ENCODE peak calls at places on chromosomes 3 and 15, in six cellular contexts. P is GM12891, L is HepG2, N is GM12878, H is K562, O is H1. I is an unnamed sample.

GRCh38 chr15:92083190-92083589 is 229.7 kb downstream of the SLCO3A1 start:
- DNase-seq in P (no peak), L (no peak), N (no peak), H (no peak), O (no peak), I (no peak)

GRCh38 chr3:196627043-196627442 is 12.5 kb upstream of the NRROS start:
- DNase-seq in P (no peak), L (no peak), N (no peak), H (no peak), O (no peak), I (no peak)

GRCh38 chr3:146065573-146066006 is 95.4 kb downstream of the PLOD2 start:
- DNase-seq in P (no peak), L (peak), N (no peak), H (no peak), O (no peak), I (no peak)

GRCh38 chr3:19155375-19155774 is 7.1 kb downstream of the KCNH8 start:
- DNase-seq in P (no peak), L (no peak), N (no peak), H (no peak), O (no peak), I (no peak)

GRCh38 chr15:100595964-100596363 is 6.0 kb downstream of the LINS1 start:
- DNase-seq in P (no peak), L (no peak), N (no peak), H (peak), O (no peak), I (no peak)

GRCh38 chr3:84008623-84009022 is 950.2 kb upstream of the CADM2 start:
- DNase-seq in P (no peak), L (no peak), N (no peak), H (no peak), O (no peak), I (no peak)

GRCh38 chr3:185549111-185549510 is 3.3 kb downstream of the LIPH start:
- DNase-seq in P (no peak), L (no peak), N (no peak), H (peak), O (no peak), I (no peak)

GRCh38 chr3:158791259-158791920 is 10.5 kb upstream of the MFSD1 start:
- DNase-seq in P (no peak), L (peak), N (no peak), H (peak), O (no peak), I (no peak)

GRCh38 chr15:29126821-29127461 is 142.7 kb downstream of the NSMCE3 start:
- DNase-seq in P (no peak), L (no peak), N (no peak), H (peak), O (no peak), I (no peak)

GRCh38 chr15:64288999-64289398 is 67.0 kb downstream of the CSNK1G1 start:
- DNase-seq in P (no peak), L (no peak), N (no peak), H (no peak), O (no peak), I (no peak)

GRCh38 chr3:102156426-102156825 is 278.4 kb upstream of the ZPLD1 start:
- DNase-seq in P (no peak), L (no peak), N (no peak), H (no peak), O (no peak), I (no peak)

GRCh38 chr3:43641306-43642114 is 19.7 kb upstream of the ANO10 start:
- DNase-seq in P (no peak), L (no peak), N (no peak), H (no peak), O (no peak), I (no peak)

GRCh38 chr15:58498821-58499580 is 67.2 kb downstream of the LIPC start:
- DNase-seq in P (no peak), L (no peak), N (no peak), H (no peak), O (no peak), I (no peak)

GRCh38 chr3:139312959-139313358 is 30.9 kb upstream of the MRPS22 start:
- DNase-seq in P (no peak), L (no peak), N (no peak), H (peak), O (no peak), I (no peak)

GRCh38 chr3:63857311-63857710 is 6.3 kb downstream of the THOC7 start:
- DNase-seq in P (no peak), L (no peak), N (no peak), H (no peak), O (no peak), I (no peak)

GRCh38 chr3:125119752-125120369 is 64.1 kb upstream of the HEG1 start:
- DNase-seq in P (no peak), L (no peak), N (peak), H (no peak), O (no peak), I (peak)

GRCh38 chr15:68205949-68206539 is 912 bp upstream of the CALML4 start:
- DNase-seq in P (no peak), L (no peak), N (no peak), H (peak), O (peak), I (no peak)

GRCh38 chr3:100496711-100497261 is 4.4 kb downstream of the TMEM45A start:
- DNase-seq in P (no peak), L (peak), N (peak), H (no peak), O (no peak), I (no peak)

GRCh38 chr15:50116477-50116876 is 2.6 kb downstream of the ATP8B4 start:
- DNase-seq in P (no peak), L (peak), N (no peak), H (peak), O (peak), I (no peak)

GRCh38 chr3:36693670-36694069 is 70.7 kb downstream of the DCLK3 start:
- DNase-seq in P (no peak), L (no peak), N (no peak), H (no peak), O (no peak), I (no peak)

GRCh38 chr3:113844622-113845222 is 6.1 kb downstream of the GRAMD1C start:
- DNase-seq in P (no peak), L (peak), N (no peak), H (peak), O (no peak), I (no peak)

GRCh38 chr3:33131328-33132018 is 17.7 kb downstream of the CRTAP start:
- DNase-seq in P (peak), L (peak), N (no peak), H (peak), O (peak), I (peak)

GRCh38 chr3:178960191-178960590 is 111.4 kb downstream of the ZMAT3 start:
- DNase-seq in P (no peak), L (no peak), N (no peak), H (no peak), O (no peak), I (no peak)

GRCh38 chr15:67953286-67953685 is 100.8 kb upstream of the PIAS1 start:
- DNase-seq in P (no peak), L (no peak), N (no peak), H (no peak), O (no peak), I (no peak)

GRCh38 chr15:65300924-65301441 is 3.5 kb upstream of the RNU5B-1 start:
- DNase-seq in P (no peak), L (no peak), N (no peak), H (no peak), O (no peak), I (no peak)

GRCh38 chr3:45366305-45366704 is 22.1 kb upstream of the LARS2 start:
- DNase-seq in P (no peak), L (no peak), N (no peak), H (no peak), O (no peak), I (no peak)

GRCh38 chr15:34889486-34889885 is 80.1 kb downstream of the AQR start:
- DNase-seq in P (no peak), L (no peak), N (no peak), H (no peak), O (no peak), I (no peak)

GRCh38 chr3:59540241-59540640 is 490.4 kb upstream of the CFAP20DC start:
- DNase-seq in P (no peak), L (no peak), N (no peak), H (no peak), O (no peak), I (no peak)

GRCh38 chr15:100923902-100924301 is 4.7 kb downstream of the LRRK1 start:
- DNase-seq in P (no peak), L (no peak), N (no peak), H (no peak), O (no peak), I (no peak)

GRCh38 chr3:181189556-181189955 is 200.0 kb upstream of the DNAJC19 start:
- DNase-seq in P (no peak), L (no peak), N (no peak), H (no peak), O (no peak), I (no peak)
- TF ChIP-seq POLR2AphosphoS5 in P (no peak), L (no peak), N (no peak), H (no peak), O (no peak), I (no peak)

GRCh38 chr3:197750863-197751737 is 1.4 kb downstream of the FYTTD1 start:
- DNase-seq in P (no peak), L (no peak), N (no peak), H (no peak), O (no peak), I (no peak)
- TF ChIP-seq POLR2A in P (no peak), L (no peak), N (no peak), H (no peak), O (no peak), I (no peak)

GRCh38 chr3:71921036-71921435 is 136.1 kb upstream of the PROK2 start:
- DNase-seq in P (no peak), L (no peak), N (no peak), H (no peak), O (no peak), I (no peak)

GRCh38 chr3:71917540-71917939 is 132.6 kb upstream of the PROK2 start:
- DNase-seq in P (no peak), L (no peak), N (no peak), H (no peak), O (no peak), I (no peak)

GRCh38 chr3:71912839-71913495 is 128.0 kb upstream of the PROK2 start:
- DNase-seq in P (no peak), L (no peak), N (no peak), H (peak), O (no peak), I (no peak)

GRCh38 chr3:71919572-71919971 is 134.6 kb upstream of the PROK2 start:
- DNase-seq in P (no peak), L (no peak), N (no peak), H (no peak), O (no peak), I (no peak)

DNA sequence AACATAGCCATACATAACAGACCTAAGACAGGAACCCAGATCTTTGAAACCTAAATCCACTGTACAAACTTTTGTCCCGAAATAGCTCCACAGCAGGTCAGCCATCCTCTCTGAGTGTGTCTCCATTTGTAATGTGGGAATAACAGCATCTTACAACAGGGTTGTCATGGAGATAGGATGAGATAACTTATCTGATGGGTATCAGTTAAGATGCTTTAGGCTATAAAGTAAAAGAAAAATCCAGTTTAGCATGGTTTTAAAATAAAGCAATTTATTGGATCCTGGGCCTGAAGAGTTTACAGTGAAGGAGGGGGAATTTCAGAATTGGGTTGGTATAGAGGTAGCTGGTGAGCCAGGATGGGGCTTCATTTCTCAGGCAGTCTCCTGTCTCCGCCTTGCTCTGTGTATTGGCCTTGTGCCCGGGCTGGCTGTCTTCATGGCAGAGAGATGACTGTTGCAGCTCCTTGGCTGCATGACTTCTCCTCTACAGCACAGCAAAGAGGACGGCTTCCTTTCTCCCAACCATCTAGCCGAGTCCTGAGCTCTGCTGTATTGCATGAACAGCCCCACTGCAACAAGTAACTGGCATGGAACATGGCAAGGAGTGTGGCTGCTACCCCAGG is 131.9 kb upstream of the PROK2 start:
- DNase-seq in P (no peak), L (no peak), N (no peak), H (no peak), O (no peak), I (no peak)
- TF ChIP-seq TAF1 in P (no peak), L (no peak), N (no peak), H (no peak), O (no peak), I (no peak)

GRCh38 chr3:46374755-46375154 is 4.0 kb downstream of the CCR5 start:
- DNase-seq in P (no peak), L (no peak), N (no peak), H (no peak), O (no peak), I (no peak)
- TF ChIP-seq POLR2AphosphoS5 in P (no peak), L (no peak), N (no peak), H (no peak), O (no peak), I (no peak)

GRCh38 chr15:83205725-83206324 is 1.8 kb downstream of the HDGFL3 start:
- DNase-seq in P (no peak), L (no peak), N (no peak), H (no peak), O (no peak), I (no peak)
- TF ChIP-seq POLR2A in P (no peak), L (no peak), N (no peak), H (no peak), O (no peak), I (no peak)

GRCh38 chr3:173865900-173866498 is 468.5 kb downstream of the NLGN1 start:
- DNase-seq in P (no peak), L (no peak), N (no peak), H (no peak), O (no peak), I (no peak)
- TF ChIP-seq TAF1 in P (no peak), L (no peak), N (no peak), H (no peak), O (no peak), I (no peak)

DNA sequence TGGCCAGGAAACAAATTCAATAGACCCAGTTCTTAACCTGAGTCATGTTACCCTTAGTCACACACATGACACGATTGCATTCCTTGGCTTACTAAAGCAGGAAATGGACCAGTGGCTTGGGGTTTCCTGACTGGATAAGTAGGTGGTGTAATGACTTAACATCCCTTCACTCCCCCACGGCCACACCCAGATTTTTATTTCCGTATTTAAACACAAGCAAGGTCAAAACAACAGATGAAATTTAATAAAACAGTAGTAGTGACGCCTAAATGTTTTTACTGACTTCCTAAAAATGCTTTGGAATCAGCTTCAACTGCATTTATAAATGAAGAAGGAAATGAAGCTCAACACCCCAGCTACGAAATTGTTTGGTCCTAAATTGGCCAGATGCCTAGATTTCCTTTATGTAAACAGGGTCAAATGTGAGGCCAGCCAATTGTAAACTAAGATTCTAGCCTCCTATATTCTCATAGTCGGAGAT is 324.3 kb downstream of the CHST2 start:
- DNase-seq in P (no peak), L (no peak), N (no peak), H (peak), O (no peak), I (no peak)
- TF ChIP-seq POLR2AphosphoS5 in P (no peak), L (no peak), N (no peak), H (no peak), O (no peak), I (no peak)

DNA sequence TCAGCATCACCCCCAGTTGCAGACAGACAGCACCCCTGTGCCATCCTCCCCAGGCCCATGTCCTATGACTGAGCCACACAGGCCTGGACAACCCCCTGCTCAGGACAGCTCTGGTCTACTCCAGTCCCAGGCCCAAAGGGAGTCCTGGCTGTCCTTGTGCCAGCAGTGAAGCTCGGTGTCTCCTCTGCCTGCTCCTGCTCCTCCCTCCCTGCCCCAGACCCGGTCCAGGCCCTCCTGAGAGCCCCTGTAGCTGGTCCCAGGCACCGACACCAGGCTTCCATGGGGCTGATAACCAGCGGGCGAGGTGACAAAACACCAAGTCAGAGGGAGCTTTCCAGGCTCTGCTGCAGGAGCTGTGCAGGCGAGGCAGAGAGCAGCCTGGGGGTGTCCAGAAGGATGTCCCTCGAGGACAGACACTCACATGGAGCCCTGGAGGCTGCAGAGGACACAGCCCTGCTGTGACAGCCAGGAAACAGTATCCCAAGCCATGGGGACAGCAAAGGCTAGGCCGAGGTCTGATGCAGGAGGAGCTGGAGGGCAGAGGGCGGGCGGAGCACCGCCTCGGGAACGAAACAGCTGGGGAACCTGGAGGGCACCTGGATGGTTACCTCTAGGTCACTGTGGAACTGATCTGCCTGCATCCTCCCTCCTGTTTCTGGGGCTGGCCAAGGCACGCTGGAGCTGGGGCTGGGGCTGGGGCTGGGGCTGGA is 103.7 kb upstream of the PRR20G start:
- DNase-seq in P (no peak), L (no peak), N (no peak), H (no peak), O (no peak), I (no peak)
- TF ChIP-seq POLR2A in P (no peak), L (no peak), N (no peak), H (no peak), O (no peak), I (no peak)

I was measured in GM12892.